ENCODE peak calls at places on chromosomes 5 and 9, in ten cellular contexts. One of them, this sample, is unnamed.

GRCh38 chr5:170986598-170986997 is 124.8 kb downstream of the RANBP17 start:
- DNase-seq in mucosa of descending colon: no peak
- DNase-seq in T1000: no peak
- DNase-seq in glutamatergic neuron: no peak
- DNase-seq in CD8-positive, alpha-beta T cell: no peak
- DNase-seq in A549: peak; percentile 35
- DNase-seq in stomach: no peak
- DNase-seq in NCI-H1092: no peak
- DNase-seq in T-cell: no peak
- DNase-seq in Right ventricle myocardium superior: no peak
- DNase-seq in this sample: no peak

GRCh38 chr9:105141448-105142101 is 102.9 kb upstream of the SLC44A1 start:
- DNase-seq in mucosa of descending colon: peak; percentile 21
- DNase-seq in Right ventricle myocardium superior: no peak
- DNase-seq in glutamatergic neuron: no peak
- DNase-seq in NCI-H1092: no peak
- DNase-seq in T1000: no peak
- DNase-seq in stomach: no peak
- DNase-seq in T-cell: no peak
- DNase-seq in A549: no peak
- DNase-seq in CD8-positive, alpha-beta T cell: no peak
- DNase-seq in this sample: no peak

GRCh38 chr9:126781717-126782388 is 23.0 kb upstream of the ZBTB43 start:
- DNase-seq in T-cell: peak; percentile 78
- DNase-seq in mucosa of descending colon: peak; percentile 85
- DNase-seq in glutamatergic neuron: peak; percentile 94
- DNase-seq in A549: peak; percentile 78
- DNase-seq in T1000: peak; percentile 66
- DNase-seq in CD8-positive, alpha-beta T cell: peak; percentile 90
- DNase-seq in Right ventricle myocardium superior: peak; percentile 91
- DNase-seq in stomach: peak; percentile 89
- DNase-seq in NCI-H1092: peak; percentile 73
- DNase-seq in this sample: peak; percentile 93

GRCh38 chr5:175684931-175685330 is 27.1 kb downstream of the HRH2 start:
- DNase-seq in glutamatergic neuron: no peak
- DNase-seq in CD8-positive, alpha-beta T cell: no peak
- DNase-seq in stomach: no peak
- DNase-seq in T-cell: no peak
- DNase-seq in T1000: no peak
- DNase-seq in NCI-H1092: no peak
- DNase-seq in Right ventricle myocardium superior: no peak
- DNase-seq in mucosa of descending colon: no peak
- DNase-seq in A549: no peak
- DNase-seq in this sample: no peak

GRCh38 chr5:41065691-41066335 is 5.3 kb downstream of the MROH2B start:
- DNase-seq in A549: no peak
- DNase-seq in T-cell: no peak
- DNase-seq in stomach: no peak
- DNase-seq in T1000: no peak
- DNase-seq in CD8-positive, alpha-beta T cell: no peak
- DNase-seq in mucosa of descending colon: no peak
- DNase-seq in Right ventricle myocardium superior: no peak
- DNase-seq in glutamatergic neuron: no peak
- DNase-seq in NCI-H1092: no peak
- DNase-seq in this sample: no peak

GRCh38 chr5:98296426-98296825 is 477.0 kb upstream of the RGMB start:
- DNase-seq in CD8-positive, alpha-beta T cell: no peak
- DNase-seq in mucosa of descending colon: no peak
- DNase-seq in glutamatergic neuron: no peak
- DNase-seq in A549: no peak
- DNase-seq in Right ventricle myocardium superior: no peak
- DNase-seq in stomach: no peak
- DNase-seq in T-cell: no peak
- DNase-seq in NCI-H1092: no peak
- DNase-seq in T1000: no peak
- DNase-seq in this sample: no peak

GRCh38 chr5:128253224-128253623 is 169.7 kb downstream of the SLC12A2 start:
- DNase-seq in A549: no peak
- DNase-seq in NCI-H1092: no peak
- DNase-seq in T1000: no peak
- DNase-seq in T-cell: no peak
- DNase-seq in mucosa of descending colon: no peak
- DNase-seq in Right ventricle myocardium superior: no peak
- DNase-seq in glutamatergic neuron: no peak
- DNase-seq in stomach: no peak
- DNase-seq in CD8-positive, alpha-beta T cell: no peak
- DNase-seq in this sample: no peak

GRCh38 chr9:132141948-132142594 is 19.8 kb upstream of the NTNG2 start:
- DNase-seq in T1000: no peak
- DNase-seq in A549: peak; percentile 42
- DNase-seq in stomach: no peak
- DNase-seq in CD8-positive, alpha-beta T cell: no peak
- DNase-seq in Right ventricle myocardium superior: no peak
- DNase-seq in T-cell: no peak
- DNase-seq in glutamatergic neuron: no peak
- DNase-seq in NCI-H1092: no peak
- DNase-seq in mucosa of descending colon: no peak
- DNase-seq in this sample: no peak

GRCh38 chr9:114721491-114722362 is 39.7 kb upstream of the TEX48 start:
- DNase-seq in stomach: no peak
- DNase-seq in T-cell: no peak
- DNase-seq in glutamatergic neuron: no peak
- DNase-seq in CD8-positive, alpha-beta T cell: no peak
- DNase-seq in Right ventricle myocardium superior: no peak
- DNase-seq in NCI-H1092: no peak
- DNase-seq in T1000: no peak
- DNase-seq in A549: peak; percentile 48
- DNase-seq in mucosa of descending colon: no peak
- DNase-seq in this sample: no peak

GRCh38 chr5:27130587-27130986 is 92.2 kb upstream of the CDH9 start:
- DNase-seq in T-cell: no peak
- DNase-seq in CD8-positive, alpha-beta T cell: no peak
- DNase-seq in stomach: no peak
- DNase-seq in NCI-H1092: no peak
- DNase-seq in T1000: no peak
- DNase-seq in glutamatergic neuron: no peak
- DNase-seq in mucosa of descending colon: no peak
- DNase-seq in A549: no peak
- DNase-seq in Right ventricle myocardium superior: no peak
- DNase-seq in this sample: no peak

GRCh38 chr9:136170291-136170901 is 34.5 kb downstream of the LHX3 start:
- DNase-seq in glutamatergic neuron: peak; percentile 77
- DNase-seq in CD8-positive, alpha-beta T cell: peak; percentile 60
- DNase-seq in NCI-H1092: no peak
- DNase-seq in A549: peak; percentile 36
- DNase-seq in stomach: peak; percentile 30
- DNase-seq in T1000: no peak
- DNase-seq in T-cell: peak; percentile 33
- DNase-seq in Right ventricle myocardium superior: peak; percentile 40
- DNase-seq in mucosa of descending colon: peak; percentile 41
- DNase-seq in this sample: no peak

GRCh38 chr9:92140074-92140753 is 25.0 kb upstream of the SPTLC1 start:
- DNase-seq in CD8-positive, alpha-beta T cell: peak; percentile 83
- DNase-seq in T1000: peak; percentile 63
- DNase-seq in glutamatergic neuron: peak; percentile 95
- DNase-seq in stomach: peak; percentile 83
- DNase-seq in NCI-H1092: peak; percentile 58
- DNase-seq in Right ventricle myocardium superior: peak; percentile 87
- DNase-seq in T-cell: peak; percentile 58
- DNase-seq in mucosa of descending colon: peak; percentile 77
- DNase-seq in A549: peak; percentile 72
- DNase-seq in this sample: peak; percentile 89

GRCh38 chr5:84403773-84404172 is 19.1 kb upstream of the EDIL3 start:
- DNase-seq in T1000: peak; percentile 5
- DNase-seq in NCI-H1092: no peak
- DNase-seq in A549: no peak
- DNase-seq in CD8-positive, alpha-beta T cell: no peak
- DNase-seq in Right ventricle myocardium superior: no peak
- DNase-seq in mucosa of descending colon: no peak
- DNase-seq in stomach: no peak
- DNase-seq in T-cell: no peak
- DNase-seq in glutamatergic neuron: no peak
- DNase-seq in this sample: no peak

GRCh38 chr5:145347026-145347616 is 488.0 kb downstream of the PRELID2 start:
- DNase-seq in stomach: no peak
- DNase-seq in CD8-positive, alpha-beta T cell: no peak
- DNase-seq in T-cell: no peak
- DNase-seq in mucosa of descending colon: peak; percentile 15
- DNase-seq in A549: peak; percentile 36
- DNase-seq in T1000: no peak
- DNase-seq in Right ventricle myocardium superior: no peak
- DNase-seq in glutamatergic neuron: no peak
- DNase-seq in NCI-H1092: peak; percentile 3
- DNase-seq in this sample: no peak

GRCh38 chr9:78821126-78821822 is 524.3 kb downstream of the PSAT1 start:
- DNase-seq in mucosa of descending colon: no peak
- DNase-seq in A549: peak; percentile 52
- DNase-seq in CD8-positive, alpha-beta T cell: no peak
- DNase-seq in glutamatergic neuron: no peak
- DNase-seq in T-cell: no peak
- DNase-seq in NCI-H1092: peak; percentile 12
- DNase-seq in stomach: no peak
- DNase-seq in Right ventricle myocardium superior: no peak
- DNase-seq in T1000: no peak
- DNase-seq in this sample: no peak